ENCODE peak calls at places on chromosome 19, in four cellular contexts. N is GM12878, G is HepG2, K is H1. S is an unnamed sample.
A peak's percentile ranks its signal among the peaks of the same experiment; 100 is the strongest.

GRCh38 chr19:40759352-40759751 is 8.3 kb downstream of the SNRPA start:
- DNase-seq in N (no peak), G (no peak), K (no peak), S (no peak)

GRCh38 chr19:47485210-47485609 is 1.2 kb upstream of the KPTN start:
- DNase-seq in N (no peak), G (no peak), K (no peak), S (no peak)

GRCh38 chr19:18488838-18489626 is 32.8 kb downstream of the ELL start:
- DNase-seq in N (no peak), G (peak; percentile 50), K (peak; percentile 74), S (peak; percentile 61)

GRCh38 chr19:13887529-13887928 is 10.6 kb downstream of the NANOS3 start:
- DNase-seq in N (no peak), G (no peak), K (no peak), S (no peak)

GRCh38 chr19:48085904-48086864 is 24.4 kb downstream of the PLA2G4C start:
- DNase-seq in N (no peak), G (no peak), K (peak; percentile 67), S (no peak)

GRCh38 chr19:10858204-10858828 is 10.1 kb downstream of the C19orf38 start:
- DNase-seq in N (no peak), G (no peak), K (peak; percentile 78), S (peak; percentile 61)

GRCh38 chr19:28737021-28737525 is 475.9 kb downstream of the UQCRFS1 start:
- DNase-seq in N (peak; percentile 3), G (peak; percentile 15), K (no peak), S (no peak)

GRCh38 chr19:29547361-29547960 is 21.7 kb downstream of the VSTM2B start:
- DNase-seq in N (no peak), G (no peak), K (no peak), S (no peak)

GRCh38 chr19:34208485-34208884 is 36.2 kb downstream of the LSM14A start:
- DNase-seq in N (no peak), G (no peak), K (no peak), S (no peak)

DNA sequence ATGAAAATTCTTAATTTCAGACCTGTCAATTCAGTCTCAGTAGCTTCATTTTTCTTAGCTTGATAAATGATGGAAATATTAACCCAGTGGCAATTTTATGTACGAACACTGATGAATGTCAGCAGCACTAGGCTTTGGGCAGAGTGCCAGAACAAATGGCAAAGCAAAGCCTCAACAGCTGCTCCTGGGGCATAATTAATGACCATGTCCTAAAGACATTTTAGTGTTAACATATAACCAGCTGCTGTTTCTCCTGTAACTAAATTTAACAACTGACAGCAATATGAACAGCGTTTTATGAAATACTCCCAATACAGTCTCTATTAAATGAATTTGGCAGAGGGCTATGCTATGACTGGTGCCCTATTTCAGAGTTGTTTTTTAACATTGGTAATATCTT is 47.1 kb downstream of the ZNF568 start:
- DNase-seq in N (no peak), G (no peak), K (no peak), S (no peak)
- TF ChIP-seq CBX5 in N (no peak), G (no peak), K (no peak), S (no peak)

GRCh38 chr19:3027292-3027691 is 1.8 kb downstream of the TLE2 start:
- DNase-seq in N (no peak), G (no peak), K (no peak), S (no peak)

GRCh38 chr19:3025516-3025890 is 3.6 kb downstream of the TLE2 start:
- DNase-seq in N (no peak), G (no peak), K (no peak), S (no peak)

GRCh38 chr19:3024870-3025515 is 4.1 kb downstream of the TLE2 start:
- DNase-seq in N (no peak), G (no peak), K (peak; percentile 67), S (no peak)

GRCh38 chr19:3026768-3027167 is 2.3 kb downstream of the TLE2 start:
- DNase-seq in N (no peak), G (no peak), K (no peak), S (no peak)

DNA sequence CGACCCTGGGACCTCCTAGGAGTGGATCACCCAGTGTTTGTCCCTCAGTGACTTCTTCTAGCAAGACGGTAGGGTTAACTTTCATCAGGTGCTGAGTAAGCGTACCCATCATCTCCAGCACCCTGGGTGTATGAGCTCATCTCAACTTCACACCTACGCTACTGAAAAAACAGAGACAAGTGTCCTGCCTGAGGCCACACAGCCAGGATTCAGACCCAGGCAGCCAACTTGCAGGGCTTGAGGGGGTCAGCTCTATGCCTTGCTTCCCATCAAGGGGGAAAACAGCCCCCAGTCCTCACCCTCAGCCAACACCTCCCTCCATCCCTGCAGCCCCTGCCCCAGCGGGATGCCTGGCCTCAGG is 4.6 kb downstream of the TLE2 start:
- DNase-seq in N (no peak), G (no peak), K (no peak), S (no peak)
- TF ChIP-seq CBX5 in N (no peak), G (no peak), K (no peak), S (no peak)

GRCh38 chr19:7535993-7536685 is 622 bp downstream of the PNPLA6 start:
- DNase-seq in N (no peak), G (no peak), K (no peak), S (peak; percentile 30)

GRCh38 chr19:7533925-7534480 is 1.5 kb upstream of the PNPLA6 start:
- DNase-seq in N (peak; percentile 37), G (peak; percentile 67), K (peak; percentile 80), S (peak; percentile 81)

GRCh38 chr19:7535035-7535992 is at the start of gene PNPLA6:
- DNase-seq in N (peak; percentile 67), G (peak; percentile 76), K (peak; percentile 96), S (peak; percentile 91)

GRCh38 chr19:7533281-7533819 is 2.2 kb upstream of the PNPLA6 start:
- DNase-seq in N (no peak), G (no peak), K (peak; percentile 71), S (no peak)

DNA sequence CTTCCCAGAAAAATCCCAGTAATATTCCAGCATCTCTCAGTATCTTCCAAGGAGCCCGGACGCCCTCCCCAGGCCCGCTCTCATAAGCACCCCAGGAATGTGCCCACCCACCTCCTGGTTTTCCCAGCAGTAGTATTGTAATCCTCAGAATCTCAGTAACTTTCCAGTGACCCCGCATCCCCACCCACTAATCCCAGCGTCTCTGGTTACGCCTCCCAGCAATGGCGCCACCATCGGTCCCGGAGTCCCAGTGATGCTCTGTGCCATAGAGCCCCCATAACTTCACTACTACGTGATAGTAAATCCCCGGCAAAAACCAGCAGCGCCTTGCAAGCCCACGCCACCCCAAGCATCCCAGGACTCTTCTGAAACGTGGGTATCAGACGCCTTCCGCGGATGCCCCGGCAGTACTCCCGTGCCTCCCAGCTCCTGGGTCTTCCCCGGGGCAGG is 961 bp upstream of the PNPLA6 start:
- DNase-seq in N (no peak), G (peak; percentile 70), K (peak; percentile 83), S (peak; percentile 64)
- TF ChIP-seq CBX5 in N (no peak), G (no peak), K (no peak), S (no peak)

DNA sequence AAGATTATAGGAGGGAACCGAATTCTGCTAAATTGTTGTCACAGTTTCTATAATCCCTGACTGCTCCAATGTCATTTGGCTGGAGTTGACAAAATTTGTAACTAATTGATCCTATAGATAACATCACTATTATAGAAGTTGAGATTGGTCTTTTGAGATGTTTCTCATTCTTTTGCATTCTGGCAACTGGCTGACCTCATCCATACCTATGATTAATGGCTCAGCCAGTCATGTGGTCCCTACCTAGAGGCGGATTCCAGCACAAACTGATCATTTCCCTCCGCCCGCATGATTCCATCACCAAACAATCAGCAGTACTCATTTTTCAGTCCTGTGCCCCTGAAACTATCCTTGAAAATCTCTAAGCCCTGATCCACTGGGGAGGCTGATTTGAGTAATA is 4.2 kb downstream of the PSG2 start:
- DNase-seq in N (no peak), G (no peak), K (no peak), S (no peak)
- TF ChIP-seq CBX5 in N (no peak), G (no peak), K (no peak), S (no peak)

GRCh38 chr19:44687898-44688297 is 11.1 kb upstream of the CEACAM16 start:
- DNase-seq in N (no peak), G (no peak), K (no peak), S (no peak)

GRCh38 chr19:44684892-44685847 is 13.8 kb upstream of the CEACAM16 start:
- DNase-seq in N (no peak), G (peak; percentile 37), K (no peak), S (peak; percentile 26)

GRCh38 chr19:44683434-44684210 is 12.3 kb downstream of the CEACAM19 start:
- DNase-seq in N (no peak), G (no peak), K (no peak), S (no peak)

GRCh38 chr19:44686896-44687295 is 12.1 kb upstream of the CEACAM16 start:
- DNase-seq in N (no peak), G (no peak), K (no peak), S (no peak)

DNA sequence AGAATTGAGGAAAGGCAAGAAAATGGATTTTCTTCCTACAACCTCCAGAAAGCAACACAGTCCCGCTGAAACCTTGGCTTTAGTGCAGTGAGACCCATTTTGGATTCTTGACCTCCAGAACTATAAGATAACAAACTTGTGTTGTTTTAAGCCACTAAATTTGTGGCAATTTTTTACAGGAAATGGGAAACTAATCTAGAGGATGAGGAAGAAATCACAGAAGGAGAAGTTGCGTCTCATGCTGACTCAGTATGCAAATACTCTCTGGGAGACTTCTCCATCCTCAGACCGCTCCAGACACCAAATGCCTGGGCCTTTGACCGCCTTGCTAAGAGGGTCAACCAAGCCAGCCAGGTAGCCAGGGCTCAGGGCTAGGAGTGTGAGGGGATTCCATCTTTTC is 13.1 kb upstream of the CEACAM16 start:
- DNase-seq in N (no peak), G (no peak), K (no peak), S (no peak)
- TF ChIP-seq CBX5 in N (no peak), G (no peak), K (no peak), S (no peak)

DNA sequence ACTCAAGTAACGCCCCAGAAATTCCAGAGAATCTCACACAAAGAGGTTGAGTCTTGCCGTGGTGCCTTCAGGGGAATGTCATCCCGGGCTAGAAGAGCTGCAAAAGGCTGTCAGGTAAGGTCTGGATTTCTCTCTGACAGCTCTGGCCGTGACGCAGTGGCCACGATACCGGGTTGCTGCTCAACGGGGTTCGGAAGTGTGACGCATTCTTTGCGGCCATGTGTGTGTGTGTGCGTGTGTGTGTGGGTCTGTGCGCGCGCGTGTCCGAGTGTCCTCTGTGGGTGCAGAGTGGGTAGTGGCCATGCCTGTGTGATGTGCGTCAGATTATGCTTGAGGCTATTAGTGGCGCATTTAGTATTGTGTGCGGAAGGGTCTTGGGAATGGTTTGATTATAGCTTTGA is 306 bp downstream of the ZNF540 start:
- DNase-seq in N (peak; percentile 16), G (no peak), K (no peak), S (no peak)
- TF ChIP-seq CBX5 in N (no peak), G (no peak), K (no peak), S (no peak)

S was measured in K562.